ENCODE peak calls at places on chromosomes 7 and 10, in eight cellular contexts. One of them, this sample, is unnamed.

GRCh38 chr10:93710333-93710909 is 8.0 kb upstream of the FRA10AC1 start:
- DNase-seq in progenitor cell of endocrine pancreas: no peak
- DNase-seq in AG10803: no peak
- DNase-seq in PC-3: no peak
- DNase-seq in CD4-positive, alpha-beta T cell: no peak
- DNase-seq in fibroblast of the conjunctiva: no peak
- DNase-seq in activated CD8-positive, alpha-beta memory T cell treated with anti-CD3 and anti-CD28 coated beads for 48 hours: no peak
- DNase-seq in psoas muscle: no peak
- DNase-seq in this sample: no peak

GRCh38 chr7:25862993-25863726 is 288.8 kb upstream of the NFE2L3 start:
- DNase-seq in progenitor cell of endocrine pancreas: no peak
- DNase-seq in AG10803: no peak
- DNase-seq in PC-3: no peak
- DNase-seq in CD4-positive, alpha-beta T cell: no peak
- DNase-seq in fibroblast of the conjunctiva: no peak
- DNase-seq in activated CD8-positive, alpha-beta memory T cell treated with anti-CD3 and anti-CD28 coated beads for 48 hours: no peak
- DNase-seq in psoas muscle: no peak
- DNase-seq in this sample: no peak

GRCh38 chr7:156827587-156828203 is 65.3 kb downstream of the LMBR1 start:
- DNase-seq in progenitor cell of endocrine pancreas: no peak
- DNase-seq in AG10803: peak
- DNase-seq in PC-3: peak
- DNase-seq in CD4-positive, alpha-beta T cell: no peak
- DNase-seq in fibroblast of the conjunctiva: peak
- DNase-seq in activated CD8-positive, alpha-beta memory T cell treated with anti-CD3 and anti-CD28 coated beads for 48 hours: no peak
- DNase-seq in psoas muscle: no peak
- DNase-seq in this sample: no peak

GRCh38 chr10:72800000-72800740 is 93.4 kb upstream of the OIT3 start:
- DNase-seq in progenitor cell of endocrine pancreas: no peak
- DNase-seq in AG10803: peak
- DNase-seq in PC-3: peak
- DNase-seq in CD4-positive, alpha-beta T cell: no peak
- DNase-seq in fibroblast of the conjunctiva: peak
- DNase-seq in activated CD8-positive, alpha-beta memory T cell treated with anti-CD3 and anti-CD28 coated beads for 48 hours: no peak
- DNase-seq in psoas muscle: no peak
- DNase-seq in this sample: no peak

GRCh38 chr7:157409753-157410727 is 73.2 kb downstream of the DNAJB6 start:
- DNase-seq in progenitor cell of endocrine pancreas: no peak
- DNase-seq in AG10803: no peak
- DNase-seq in PC-3: no peak
- DNase-seq in CD4-positive, alpha-beta T cell: no peak
- DNase-seq in fibroblast of the conjunctiva: no peak
- DNase-seq in activated CD8-positive, alpha-beta memory T cell treated with anti-CD3 and anti-CD28 coated beads for 48 hours: no peak
- DNase-seq in psoas muscle: peak
- DNase-seq in this sample: peak

GRCh38 chr7:99514050-99514449 is 9.6 kb downstream of the ZKSCAN5 start:
- DNase-seq in progenitor cell of endocrine pancreas: no peak
- DNase-seq in AG10803: peak
- DNase-seq in PC-3: no peak
- DNase-seq in CD4-positive, alpha-beta T cell: no peak
- DNase-seq in fibroblast of the conjunctiva: no peak
- DNase-seq in activated CD8-positive, alpha-beta memory T cell treated with anti-CD3 and anti-CD28 coated beads for 48 hours: no peak
- DNase-seq in psoas muscle: no peak
- DNase-seq in this sample: no peak

GRCh38 chr10:98567396-98567795 is 120.7 kb upstream of the HPS1 start:
- DNase-seq in progenitor cell of endocrine pancreas: no peak
- DNase-seq in AG10803: peak
- DNase-seq in PC-3: no peak
- DNase-seq in CD4-positive, alpha-beta T cell: no peak
- DNase-seq in fibroblast of the conjunctiva: no peak
- DNase-seq in activated CD8-positive, alpha-beta memory T cell treated with anti-CD3 and anti-CD28 coated beads for 48 hours: no peak
- DNase-seq in psoas muscle: no peak
- DNase-seq in this sample: no peak

GRCh38 chr10:128066954-128067382 is 59.3 kb downstream of the MKI67 start:
- DNase-seq in progenitor cell of endocrine pancreas: no peak
- DNase-seq in AG10803: no peak
- DNase-seq in PC-3: no peak
- DNase-seq in CD4-positive, alpha-beta T cell: no peak
- DNase-seq in fibroblast of the conjunctiva: no peak
- DNase-seq in activated CD8-positive, alpha-beta memory T cell treated with anti-CD3 and anti-CD28 coated beads for 48 hours: no peak
- DNase-seq in psoas muscle: no peak
- DNase-seq in this sample: no peak

GRCh38 chr7:79176859-79177477 is 276.5 kb downstream of the MAGI2 start:
- DNase-seq in progenitor cell of endocrine pancreas: no peak
- DNase-seq in AG10803: peak
- DNase-seq in PC-3: peak
- DNase-seq in CD4-positive, alpha-beta T cell: no peak
- DNase-seq in fibroblast of the conjunctiva: peak
- DNase-seq in activated CD8-positive, alpha-beta memory T cell treated with anti-CD3 and anti-CD28 coated beads for 48 hours: no peak
- DNase-seq in psoas muscle: no peak
- DNase-seq in this sample: no peak

GRCh38 chr7:142819530-142819929 is 35.3 kb upstream of the EPHB6 start:
- DNase-seq in progenitor cell of endocrine pancreas: no peak
- DNase-seq in AG10803: no peak
- DNase-seq in PC-3: no peak
- DNase-seq in CD4-positive, alpha-beta T cell: no peak
- DNase-seq in fibroblast of the conjunctiva: no peak
- DNase-seq in activated CD8-positive, alpha-beta memory T cell treated with anti-CD3 and anti-CD28 coated beads for 48 hours: no peak
- DNase-seq in psoas muscle: no peak
- DNase-seq in this sample: no peak

GRCh38 chr10:80283536-80284199 is 5.8 kb downstream of the MAT1A start:
- DNase-seq in progenitor cell of endocrine pancreas: no peak
- DNase-seq in AG10803: no peak
- DNase-seq in PC-3: no peak
- DNase-seq in CD4-positive, alpha-beta T cell: no peak
- DNase-seq in fibroblast of the conjunctiva: no peak
- DNase-seq in activated CD8-positive, alpha-beta memory T cell treated with anti-CD3 and anti-CD28 coated beads for 48 hours: no peak
- DNase-seq in psoas muscle: no peak
- DNase-seq in this sample: no peak

GRCh38 chr7:89687266-89687665 is 467.0 kb upstream of the STEAP1 start:
- DNase-seq in progenitor cell of endocrine pancreas: no peak
- DNase-seq in AG10803: no peak
- DNase-seq in PC-3: no peak
- DNase-seq in CD4-positive, alpha-beta T cell: no peak
- DNase-seq in fibroblast of the conjunctiva: no peak
- DNase-seq in activated CD8-positive, alpha-beta memory T cell treated with anti-CD3 and anti-CD28 coated beads for 48 hours: no peak
- DNase-seq in psoas muscle: no peak
- DNase-seq in this sample: no peak